ENCODE peak calls at places on chromosomes 12 and 14, in ten cellular contexts. One of them, this sample, is unnamed.

GRCh38 chr12:57147641-57147944 is 174 bp upstream of the LRP1-AS start:
- DNase-seq in iris pigment epithelial cell: peak
- DNase-seq in ovary: peak
- DNase-seq in stimulated activated CD4-positive, alpha-beta T cell treated with anti-CD3 and anti-CD28 coated beads, TNF-alpha, amount 100 ng/mL, for 4 hours: no peak
- DNase-seq in H9: no peak
- DNase-seq in neural crest cell: no peak
- DNase-seq in anterior cingulate cortex: no peak
- DNase-seq in iPS-NIHi11: no peak
- DNase-seq in CD4-positive, alpha-beta memory T cell: no peak
- DNase-seq in putamen: no peak
- DNase-seq in this sample: no peak

GRCh38 chr12:127629066-127629820 is 637.7 kb upstream of the TMEM132C start:
- DNase-seq in iris pigment epithelial cell: no peak
- DNase-seq in ovary: no peak
- DNase-seq in stimulated activated CD4-positive, alpha-beta T cell treated with anti-CD3 and anti-CD28 coated beads, TNF-alpha, amount 100 ng/mL, for 4 hours: no peak
- DNase-seq in H9: no peak
- DNase-seq in neural crest cell: no peak
- DNase-seq in anterior cingulate cortex: no peak
- DNase-seq in iPS-NIHi11: no peak
- DNase-seq in CD4-positive, alpha-beta memory T cell: no peak
- DNase-seq in putamen: peak
- DNase-seq in this sample: no peak

GRCh38 chr12:19036673-19037357 is 92.7 kb upstream of the PLEKHA5 start:
- DNase-seq in iris pigment epithelial cell: no peak
- DNase-seq in ovary: no peak
- DNase-seq in stimulated activated CD4-positive, alpha-beta T cell treated with anti-CD3 and anti-CD28 coated beads, TNF-alpha, amount 100 ng/mL, for 4 hours: no peak
- DNase-seq in H9: no peak
- DNase-seq in neural crest cell: no peak
- DNase-seq in anterior cingulate cortex: no peak
- DNase-seq in iPS-NIHi11: no peak
- DNase-seq in CD4-positive, alpha-beta memory T cell: no peak
- DNase-seq in putamen: no peak
- DNase-seq in this sample: no peak

GRCh38 chr12:50082644-50083043 is 2.5 kb upstream of the SMARCD1 start:
- DNase-seq in iris pigment epithelial cell: no peak
- DNase-seq in ovary: no peak
- DNase-seq in stimulated activated CD4-positive, alpha-beta T cell treated with anti-CD3 and anti-CD28 coated beads, TNF-alpha, amount 100 ng/mL, for 4 hours: no peak
- DNase-seq in H9: no peak
- DNase-seq in neural crest cell: no peak
- DNase-seq in anterior cingulate cortex: no peak
- DNase-seq in iPS-NIHi11: no peak
- DNase-seq in CD4-positive, alpha-beta memory T cell: no peak
- DNase-seq in putamen: no peak
- DNase-seq in this sample: no peak

GRCh38 chr14:105076296-105076804 is 11.1 kb upstream of the GPR132 start:
- DNase-seq in iris pigment epithelial cell: no peak
- DNase-seq in ovary: no peak
- DNase-seq in stimulated activated CD4-positive, alpha-beta T cell treated with anti-CD3 and anti-CD28 coated beads, TNF-alpha, amount 100 ng/mL, for 4 hours: no peak
- DNase-seq in H9: peak
- DNase-seq in neural crest cell: no peak
- DNase-seq in anterior cingulate cortex: no peak
- DNase-seq in iPS-NIHi11: no peak
- DNase-seq in CD4-positive, alpha-beta memory T cell: no peak
- DNase-seq in putamen: no peak
- DNase-seq in this sample: no peak

GRCh38 chr12:129203456-129203855 is 350.2 kb downstream of the GLT1D1 start:
- DNase-seq in iris pigment epithelial cell: no peak
- DNase-seq in ovary: no peak
- DNase-seq in stimulated activated CD4-positive, alpha-beta T cell treated with anti-CD3 and anti-CD28 coated beads, TNF-alpha, amount 100 ng/mL, for 4 hours: no peak
- DNase-seq in H9: no peak
- DNase-seq in neural crest cell: no peak
- DNase-seq in anterior cingulate cortex: no peak
- DNase-seq in iPS-NIHi11: no peak
- DNase-seq in CD4-positive, alpha-beta memory T cell: no peak
- DNase-seq in putamen: no peak
- DNase-seq in this sample: no peak

GRCh38 chr12:6238875-6239274 is 38.7 kb downstream of the CD9 start:
- DNase-seq in iris pigment epithelial cell: no peak
- DNase-seq in ovary: no peak
- DNase-seq in stimulated activated CD4-positive, alpha-beta T cell treated with anti-CD3 and anti-CD28 coated beads, TNF-alpha, amount 100 ng/mL, for 4 hours: no peak
- DNase-seq in H9: no peak
- DNase-seq in neural crest cell: no peak
- DNase-seq in anterior cingulate cortex: no peak
- DNase-seq in iPS-NIHi11: no peak
- DNase-seq in CD4-positive, alpha-beta memory T cell: no peak
- DNase-seq in putamen: no peak
- DNase-seq in this sample: no peak

GRCh38 chr12:47757840-47758583 is 668 bp downstream of the RAPGEF3 start:
- DNase-seq in iris pigment epithelial cell: no peak
- DNase-seq in ovary: peak
- DNase-seq in stimulated activated CD4-positive, alpha-beta T cell treated with anti-CD3 and anti-CD28 coated beads, TNF-alpha, amount 100 ng/mL, for 4 hours: no peak
- DNase-seq in H9: peak
- DNase-seq in neural crest cell: no peak
- DNase-seq in anterior cingulate cortex: no peak
- DNase-seq in iPS-NIHi11: peak
- DNase-seq in CD4-positive, alpha-beta memory T cell: no peak
- DNase-seq in putamen: no peak
- DNase-seq in this sample: peak

GRCh38 chr14:44963775-44964380 is 1.9 kb downstream of the TOGARAM1 start:
- DNase-seq in iris pigment epithelial cell: peak
- DNase-seq in ovary: no peak
- DNase-seq in stimulated activated CD4-positive, alpha-beta T cell treated with anti-CD3 and anti-CD28 coated beads, TNF-alpha, amount 100 ng/mL, for 4 hours: no peak
- DNase-seq in H9: no peak
- DNase-seq in neural crest cell: no peak
- DNase-seq in anterior cingulate cortex: peak
- DNase-seq in iPS-NIHi11: no peak
- DNase-seq in CD4-positive, alpha-beta memory T cell: no peak
- DNase-seq in putamen: no peak
- DNase-seq in this sample: no peak

GRCh38 chr12:88063375-88063774 is 34.2 kb upstream of the C12orf50 start:
- DNase-seq in iris pigment epithelial cell: peak
- DNase-seq in ovary: no peak
- DNase-seq in stimulated activated CD4-positive, alpha-beta T cell treated with anti-CD3 and anti-CD28 coated beads, TNF-alpha, amount 100 ng/mL, for 4 hours: no peak
- DNase-seq in H9: no peak
- DNase-seq in neural crest cell: no peak
- DNase-seq in anterior cingulate cortex: no peak
- DNase-seq in iPS-NIHi11: no peak
- DNase-seq in CD4-positive, alpha-beta memory T cell: no peak
- DNase-seq in putamen: no peak
- DNase-seq in this sample: no peak

GRCh38 chr12:45663452-45663851 is 66.1 kb upstream of the ARID2 start:
- DNase-seq in iris pigment epithelial cell: no peak
- DNase-seq in ovary: no peak
- DNase-seq in stimulated activated CD4-positive, alpha-beta T cell treated with anti-CD3 and anti-CD28 coated beads, TNF-alpha, amount 100 ng/mL, for 4 hours: no peak
- DNase-seq in H9: no peak
- DNase-seq in neural crest cell: no peak
- DNase-seq in anterior cingulate cortex: no peak
- DNase-seq in iPS-NIHi11: no peak
- DNase-seq in CD4-positive, alpha-beta memory T cell: no peak
- DNase-seq in putamen: no peak
- DNase-seq in this sample: no peak

GRCh38 chr14:34715108-34715863 is 893 bp upstream of the CFL2 start:
- DNase-seq in iris pigment epithelial cell: no peak
- DNase-seq in ovary: no peak
- DNase-seq in stimulated activated CD4-positive, alpha-beta T cell treated with anti-CD3 and anti-CD28 coated beads, TNF-alpha, amount 100 ng/mL, for 4 hours: no peak
- DNase-seq in H9: no peak
- DNase-seq in neural crest cell: no peak
- DNase-seq in anterior cingulate cortex: no peak
- DNase-seq in iPS-NIHi11: no peak
- DNase-seq in CD4-positive, alpha-beta memory T cell: no peak
- DNase-seq in putamen: no peak
- DNase-seq in this sample: no peak

GRCh38 chr12:53232641-53233538 is 881 bp upstream of the RARG start:
- DNase-seq in iris pigment epithelial cell: no peak
- DNase-seq in ovary: peak
- DNase-seq in stimulated activated CD4-positive, alpha-beta T cell treated with anti-CD3 and anti-CD28 coated beads, TNF-alpha, amount 100 ng/mL, for 4 hours: no peak
- DNase-seq in H9: peak
- DNase-seq in neural crest cell: no peak
- DNase-seq in anterior cingulate cortex: no peak
- DNase-seq in iPS-NIHi11: peak
- DNase-seq in CD4-positive, alpha-beta memory T cell: peak
- DNase-seq in putamen: no peak
- DNase-seq in this sample: peak

GRCh38 chr12:116820077-116820656 is 61.1 kb downstream of the HRK start:
- DNase-seq in iris pigment epithelial cell: no peak
- DNase-seq in ovary: no peak
- DNase-seq in stimulated activated CD4-positive, alpha-beta T cell treated with anti-CD3 and anti-CD28 coated beads, TNF-alpha, amount 100 ng/mL, for 4 hours: no peak
- DNase-seq in H9: no peak
- DNase-seq in neural crest cell: no peak
- DNase-seq in anterior cingulate cortex: no peak
- DNase-seq in iPS-NIHi11: no peak
- DNase-seq in CD4-positive, alpha-beta memory T cell: no peak
- DNase-seq in putamen: no peak
- DNase-seq in this sample: no peak

GRCh38 chr12:116423053-116423452 is 136.1 kb upstream of the MAP1LC3B2 start:
- DNase-seq in iris pigment epithelial cell: peak
- DNase-seq in ovary: peak
- DNase-seq in stimulated activated CD4-positive, alpha-beta T cell treated with anti-CD3 and anti-CD28 coated beads, TNF-alpha, amount 100 ng/mL, for 4 hours: no peak
- DNase-seq in H9: no peak
- DNase-seq in neural crest cell: no peak
- DNase-seq in anterior cingulate cortex: no peak
- DNase-seq in iPS-NIHi11: no peak
- DNase-seq in CD4-positive, alpha-beta memory T cell: no peak
- DNase-seq in putamen: no peak
- DNase-seq in this sample: no peak

GRCh38 chr14:99380402-99380801 is 100.3 kb downstream of the SETD3 start:
- DNase-seq in iris pigment epithelial cell: no peak
- DNase-seq in ovary: no peak
- DNase-seq in stimulated activated CD4-positive, alpha-beta T cell treated with anti-CD3 and anti-CD28 coated beads, TNF-alpha, amount 100 ng/mL, for 4 hours: no peak
- DNase-seq in H9: no peak
- DNase-seq in neural crest cell: no peak
- DNase-seq in anterior cingulate cortex: no peak
- DNase-seq in iPS-NIHi11: no peak
- DNase-seq in CD4-positive, alpha-beta memory T cell: no peak
- DNase-seq in putamen: no peak
- DNase-seq in this sample: no peak

GRCh38 chr12:80490329-80490728 is 46.3 kb downstream of the PTPRQ start:
- DNase-seq in iris pigment epithelial cell: peak
- DNase-seq in ovary: no peak
- DNase-seq in stimulated activated CD4-positive, alpha-beta T cell treated with anti-CD3 and anti-CD28 coated beads, TNF-alpha, amount 100 ng/mL, for 4 hours: no peak
- DNase-seq in H9: peak
- DNase-seq in neural crest cell: no peak
- DNase-seq in anterior cingulate cortex: no peak
- DNase-seq in iPS-NIHi11: peak
- DNase-seq in CD4-positive, alpha-beta memory T cell: no peak
- DNase-seq in putamen: no peak
- DNase-seq in this sample: no peak

This sample was measured in C1 segment of cervical spinal cord.